ENCODE peak calls at places on chromosome 15, in four cellular contexts. One of them, this sample, is unnamed.

GRCh38 chr15:77495806-77496589 is 75.3 kb downstream of the HMG20A start:
- DNase-seq in MM.1S: no peak
- DNase-seq in GM23338: peak; percentile 69
- DNase-seq in cardiac fibroblast: peak; percentile 58
- DNase-seq in this sample: peak; percentile 17

GRCh38 chr15:76802411-76802810 is 102.7 kb downstream of the SCAPER start:
- DNase-seq in MM.1S: no peak
- DNase-seq in GM23338: peak; percentile 14
- DNase-seq in cardiac fibroblast: no peak
- DNase-seq in this sample: no peak

GRCh38 chr15:31338318-31338878 is 11.8 kb downstream of the KLF13 start:
- DNase-seq in MM.1S: no peak
- DNase-seq in GM23338: no peak
- DNase-seq in cardiac fibroblast: peak; percentile 39
- DNase-seq in this sample: no peak

GRCh38 chr15:89898628-89899302 is 5.0 kb upstream of the AP3S2 start:
- DNase-seq in MM.1S: peak; percentile 84
- DNase-seq in GM23338: peak; percentile 88
- DNase-seq in cardiac fibroblast: peak; percentile 57
- DNase-seq in this sample: peak; percentile 57

GRCh38 chr15:71295242-71296031 is 180.2 kb downstream of the THSD4 start:
- DNase-seq in MM.1S: no peak
- DNase-seq in GM23338: no peak
- DNase-seq in cardiac fibroblast: peak; percentile 100
- DNase-seq in this sample: peak; percentile 100

GRCh38 chr15:41791547-41791937 is 17.3 kb downstream of the MAPKBP1 start:
- DNase-seq in MM.1S: no peak
- DNase-seq in GM23338: no peak
- DNase-seq in cardiac fibroblast: no peak
- DNase-seq in this sample: no peak

GRCh38 chr15:73746288-73746687 is 6.9 kb downstream of the INSYN1 start:
- DNase-seq in MM.1S: no peak
- DNase-seq in GM23338: no peak
- DNase-seq in cardiac fibroblast: no peak
- DNase-seq in this sample: no peak

GRCh38 chr15:74656935-74657535 is 38.8 kb downstream of the EDC3 start:
- DNase-seq in MM.1S: no peak
- DNase-seq in GM23338: no peak
- DNase-seq in cardiac fibroblast: no peak
- DNase-seq in this sample: no peak

GRCh38 chr15:49979705-49980382 is 139.2 kb downstream of the ATP8B4 start:
- DNase-seq in MM.1S: peak; percentile 11
- DNase-seq in GM23338: no peak
- DNase-seq in cardiac fibroblast: no peak
- DNase-seq in this sample: no peak

GRCh38 chr15:32685576-32685975 is 32.2 kb upstream of the GREM1 start:
- DNase-seq in MM.1S: no peak
- DNase-seq in GM23338: no peak
- DNase-seq in cardiac fibroblast: peak; percentile 95
- DNase-seq in this sample: peak; percentile 43

GRCh38 chr15:40968290-40969085 is 15.2 kb downstream of the CHAC1 start:
- DNase-seq in MM.1S: no peak
- DNase-seq in GM23338: peak; percentile 64
- DNase-seq in cardiac fibroblast: no peak
- DNase-seq in this sample: no peak

GRCh38 chr15:92636950-92637481 is 18.6 kb downstream of the FAM174B start:
- DNase-seq in MM.1S: peak; percentile 78
- DNase-seq in GM23338: peak; percentile 69
- DNase-seq in cardiac fibroblast: no peak
- DNase-seq in this sample: no peak

GRCh38 chr15:31304074-31304648 is 22.5 kb upstream of the KLF13 start:
- DNase-seq in MM.1S: no peak
- DNase-seq in GM23338: no peak
- DNase-seq in cardiac fibroblast: no peak
- DNase-seq in this sample: no peak

GRCh38 chr15:62773369-62774165 is 269.0 kb upstream of the TPM1 start:
- DNase-seq in MM.1S: no peak
- DNase-seq in GM23338: no peak
- DNase-seq in cardiac fibroblast: no peak
- DNase-seq in this sample: no peak

GRCh38 chr15:43911235-43911661 is 84.4 kb downstream of the WDR76 start:
- DNase-seq in MM.1S: no peak
- DNase-seq in GM23338: no peak
- DNase-seq in cardiac fibroblast: peak; percentile 100
- DNase-seq in this sample: peak; percentile 98

GRCh38 chr15:49624046-49624445 is 3.2 kb downstream of the DTWD1 start:
- DNase-seq in MM.1S: no peak
- DNase-seq in GM23338: no peak
- DNase-seq in cardiac fibroblast: peak; percentile 27
- DNase-seq in this sample: peak; percentile 91

GRCh38 chr15:29821416-29822099 is 710 bp downstream of the TJP1 start:
- DNase-seq in MM.1S: peak; percentile 84
- DNase-seq in GM23338: peak; percentile 92
- DNase-seq in cardiac fibroblast: peak; percentile 83
- DNase-seq in this sample: peak; percentile 81

GRCh38 chr15:48963524-48964113 is at the start of gene SHC4:
- DNase-seq in MM.1S: peak; percentile 20
- DNase-seq in GM23338: peak; percentile 80
- DNase-seq in cardiac fibroblast: peak; percentile 82
- DNase-seq in this sample: peak; percentile 86

GRCh38 chr15:65426216-65426853 is 3.6 kb upstream of the IGDCC4 start:
- DNase-seq in MM.1S: no peak
- DNase-seq in GM23338: no peak
- DNase-seq in cardiac fibroblast: no peak
- DNase-seq in this sample: no peak

GRCh38 chr15:39698444-39699390 is 83.9 kb downstream of the FSIP1 start:
- DNase-seq in MM.1S: no peak
- DNase-seq in GM23338: no peak
- DNase-seq in cardiac fibroblast: no peak
- DNase-seq in this sample: no peak

DNA sequence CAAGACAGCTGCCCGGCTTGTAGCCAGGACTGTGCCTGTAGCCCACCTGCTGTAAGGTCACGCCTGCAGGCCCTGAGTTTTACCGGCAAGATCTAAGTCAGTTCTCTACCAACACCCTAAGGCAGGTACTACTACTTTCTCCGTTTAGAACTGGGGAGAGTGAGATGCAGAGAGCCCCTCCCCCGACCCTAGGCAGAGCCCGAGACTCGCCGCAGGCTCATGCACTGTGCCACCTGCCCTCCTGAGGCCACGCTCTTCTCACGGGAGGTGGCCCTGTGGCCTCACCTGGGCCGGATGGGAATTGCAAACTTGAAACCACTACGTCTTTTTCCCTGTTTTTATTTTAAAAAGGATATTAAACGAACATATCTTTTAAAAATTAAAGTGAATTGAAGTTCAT is 36.9 kb upstream of the PCSK6 start:
- DNase-seq in MM.1S: no peak
- DNase-seq in GM23338: peak; percentile 37
- DNase-seq in cardiac fibroblast: no peak
- DNase-seq in this sample: no peak
- TF ChIP-seq CTCF in MM.1S: no peak
- TF ChIP-seq CTCF in GM23338: no peak
- TF ChIP-seq CTCF in cardiac fibroblast: no peak
- TF ChIP-seq CTCF in this sample: no peak

GRCh38 chr15:70014311-70014707 is 83.4 kb downstream of the TLE3 start:
- DNase-seq in MM.1S: no peak
- DNase-seq in GM23338: no peak
- DNase-seq in cardiac fibroblast: no peak
- DNase-seq in this sample: no peak

GRCh38 chr15:70016511-70016994 is 81.2 kb downstream of the TLE3 start:
- DNase-seq in MM.1S: peak; percentile 53
- DNase-seq in GM23338: no peak
- DNase-seq in cardiac fibroblast: no peak
- DNase-seq in this sample: no peak

GRCh38 chr15:70017025-70017424 is 80.7 kb downstream of the TLE3 start:
- DNase-seq in MM.1S: no peak
- DNase-seq in GM23338: no peak
- DNase-seq in cardiac fibroblast: no peak
- DNase-seq in this sample: no peak

GRCh38 chr15:70013647-70014310 is 83.9 kb downstream of the TLE3 start:
- DNase-seq in MM.1S: no peak
- DNase-seq in GM23338: no peak
- DNase-seq in cardiac fibroblast: no peak
- DNase-seq in this sample: no peak

DNA sequence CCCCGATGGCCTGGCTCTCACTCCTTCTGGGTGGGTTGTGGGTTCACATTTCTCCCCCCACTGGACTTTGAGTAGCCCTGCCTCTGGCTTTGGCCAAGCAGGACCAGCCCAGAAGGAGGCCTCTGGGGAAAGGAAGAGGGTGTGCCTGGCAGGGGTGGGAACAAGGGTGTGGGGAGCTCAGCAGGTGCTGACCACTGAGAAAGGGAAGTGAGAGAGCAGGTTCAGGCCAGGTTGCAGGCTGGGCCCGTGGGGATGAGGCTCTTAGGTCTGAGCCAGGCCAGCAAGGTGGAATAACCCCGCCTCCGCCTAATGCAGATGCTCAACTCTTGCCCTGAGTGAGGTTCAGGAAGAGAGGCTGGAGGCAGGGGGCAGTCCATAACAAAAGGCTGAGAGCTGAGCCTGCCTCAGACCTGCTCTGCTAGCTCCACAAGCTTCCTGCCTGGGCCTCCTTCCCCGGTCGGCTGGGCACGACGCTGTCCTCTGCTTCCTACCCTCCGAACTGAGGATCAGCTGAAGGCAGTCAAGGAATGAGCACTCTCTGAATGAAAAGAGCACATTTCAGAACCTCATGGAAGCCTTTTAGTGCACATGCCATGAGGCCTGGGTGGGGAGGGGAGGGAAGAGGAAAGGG is 82.7 kb downstream of the TLE3 start:
- DNase-seq in MM.1S: peak; percentile 96
- DNase-seq in GM23338: peak; percentile 86
- DNase-seq in cardiac fibroblast: no peak
- DNase-seq in this sample: no peak
- TF ChIP-seq CTCF in MM.1S: peak; percentile 26
- TF ChIP-seq CTCF in GM23338: peak; percentile 41
- TF ChIP-seq CTCF in cardiac fibroblast: no peak
- TF ChIP-seq CTCF in this sample: no peak

GRCh38 chr15:91593081-91593480 is 260.4 kb upstream of the SLCO3A1 start:
- DNase-seq in MM.1S: peak; percentile 63
- DNase-seq in GM23338: no peak
- DNase-seq in cardiac fibroblast: peak; percentile 54
- DNase-seq in this sample: peak; percentile 4

GRCh38 chr15:91586542-91586941 is 267.0 kb upstream of the SLCO3A1 start:
- DNase-seq in MM.1S: no peak
- DNase-seq in GM23338: no peak
- DNase-seq in cardiac fibroblast: no peak
- DNase-seq in this sample: no peak

GRCh38 chr15:91593653-91594052 is 259.9 kb upstream of the SLCO3A1 start:
- DNase-seq in MM.1S: peak; percentile 53
- DNase-seq in GM23338: no peak
- DNase-seq in cardiac fibroblast: no peak
- DNase-seq in this sample: no peak

GRCh38 chr15:91592586-91592985 is 260.9 kb upstream of the SLCO3A1 start:
- DNase-seq in MM.1S: no peak
- DNase-seq in GM23338: no peak
- DNase-seq in cardiac fibroblast: no peak
- DNase-seq in this sample: no peak

GRCh38 chr15:91589360-91589759 is 264.1 kb upstream of the SLCO3A1 start:
- DNase-seq in MM.1S: no peak
- DNase-seq in GM23338: peak; percentile 30
- DNase-seq in cardiac fibroblast: no peak
- DNase-seq in this sample: no peak
- TF ChIP-seq CTCF in MM.1S: peak; percentile 3
- TF ChIP-seq CTCF in GM23338: peak; percentile 40
- TF ChIP-seq CTCF in cardiac fibroblast: no peak
- TF ChIP-seq CTCF in this sample: no peak

DNA sequence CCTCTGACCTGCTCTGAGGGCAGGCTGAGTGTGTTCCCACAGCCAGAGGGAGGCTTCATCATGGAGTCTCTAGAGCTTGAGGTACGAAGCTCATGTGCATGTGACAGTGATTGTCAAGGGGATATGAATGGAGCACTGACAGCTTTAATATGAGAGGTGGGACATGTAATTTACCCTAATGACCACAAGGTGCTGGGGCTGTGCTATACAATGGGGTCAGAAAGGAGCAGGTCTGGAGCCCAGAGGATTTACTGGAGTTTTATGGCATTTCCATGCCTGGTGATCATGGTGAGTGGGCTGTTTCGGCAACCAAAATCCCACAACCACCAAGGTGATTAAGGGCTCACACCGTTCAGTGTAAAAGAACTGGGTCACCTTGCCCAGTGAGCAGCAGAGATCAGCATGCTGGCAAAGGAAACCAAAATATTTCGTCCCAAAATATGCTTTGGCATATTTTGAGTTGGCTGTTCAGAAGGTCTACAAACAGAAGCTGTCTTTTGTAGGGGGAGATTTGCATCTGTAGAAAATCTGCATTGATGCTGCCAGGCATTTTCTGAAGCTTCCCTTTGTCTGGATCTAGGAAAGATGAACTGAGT is 40.1 kb upstream of the RASGRF1 start:
- DNase-seq in MM.1S: no peak
- DNase-seq in GM23338: peak; percentile 47
- DNase-seq in cardiac fibroblast: no peak
- DNase-seq in this sample: no peak
- TF ChIP-seq CTCF in MM.1S: peak; percentile 14
- TF ChIP-seq CTCF in GM23338: peak; percentile 59
- TF ChIP-seq CTCF in cardiac fibroblast: no peak
- TF ChIP-seq CTCF in this sample: no peak

GRCh38 chr15:60507596-60508424 is 28.9 kb upstream of the ICE2 start:
- DNase-seq in MM.1S: peak; percentile 82
- DNase-seq in GM23338: peak; percentile 79
- DNase-seq in cardiac fibroblast: peak; percentile 82
- DNase-seq in this sample: peak; percentile 70
- TF ChIP-seq CTCF in MM.1S: peak; percentile 95
- TF ChIP-seq CTCF in GM23338: peak; percentile 95
- TF ChIP-seq CTCF in cardiac fibroblast: peak; percentile 91
- TF ChIP-seq CTCF in this sample: peak; percentile 96

GRCh38 chr15:64010719-64011118 is 35.6 kb downstream of the DAPK2 start:
- DNase-seq in MM.1S: no peak
- DNase-seq in GM23338: no peak
- DNase-seq in cardiac fibroblast: peak; percentile 80
- DNase-seq in this sample: peak; percentile 67
- TF ChIP-seq CTCF in MM.1S: no peak
- TF ChIP-seq CTCF in GM23338: no peak
- TF ChIP-seq CTCF in cardiac fibroblast: no peak
- TF ChIP-seq CTCF in this sample: no peak